ENCODE peak calls at places on chromosome X, in nine cellular contexts. S is iPS-NIHi11, H is GM12892, D is kidney tubule cell, X is mesothelial cell of epicardium, C is ELR, B is NCI-H2029 treated with DMSO at 0.1 percent for 48 hours, V is AML-193, K is nucleus accumbens. Z is an unnamed sample.

GRCh38 chrX:96407501-96407900 is 277.1 kb upstream of the DIAPH2 start:
- DNase-seq in H (no peak), V (no peak), K (no peak), D (peak), S (no peak), X (no peak), C (peak), B (no peak), Z (no peak)

GRCh38 chrX:7204619-7205018 is 56.7 kb upstream of the PUDP start:
- DNase-seq in V (no peak), S (no peak), X (no peak), C (no peak), H (no peak), K (no peak), B (no peak), D (no peak), Z (no peak)

GRCh38 chrX:107429090-107429489 is 20.4 kb upstream of the FRMPD3 start:
- DNase-seq in B (no peak), C (peak), V (no peak), H (no peak), X (no peak), S (no peak), K (no peak), D (peak), Z (no peak)

GRCh38 chrX:55201930-55202579 is 18.1 kb upstream of the PAGE5 start:
- DNase-seq in V (no peak), H (no peak), B (no peak), D (no peak), S (no peak), C (no peak), K (no peak), X (no peak), Z (no peak)

GRCh38 chrX:10168226-10168625 is 11.5 kb downstream of the CLCN4 start:
- DNase-seq in B (no peak), C (no peak), H (no peak), X (no peak), D (no peak), S (no peak), K (no peak), V (no peak), Z (peak)

GRCh38 chrX:47047989-47048388 is 30.3 kb upstream of the RGN start:
- DNase-seq in H (no peak), B (no peak), D (peak), V (no peak), C (no peak), X (no peak), K (no peak), S (peak), Z (no peak)

GRCh38 chrX:150643271-150643670 is 49.9 kb upstream of the MTMR1 start:
- DNase-seq in V (no peak), S (no peak), B (no peak), D (no peak), K (no peak), C (peak), H (no peak), X (no peak), Z (no peak)

GRCh38 chrX:47772764-47773163 is 63.9 kb upstream of the ZNF81 start:
- DNase-seq in C (no peak), K (no peak), B (no peak), X (no peak), V (no peak), H (no peak), S (no peak), D (no peak), Z (no peak)